ENCODE peak calls at places on chromosomes 3 and 15, in nine cellular contexts. M, U, V, P, K, G, E, Q and H are unnamed samples.
A peak's percentile ranks its signal among the peaks of the same experiment; 100 is the strongest.

GRCh38 chr15:32718082-32718821 is 448 bp downstream of the GREM1 start:
- DNase-seq in M (peak; percentile 25), U (no peak), V (peak; percentile 41), P (peak; percentile 60), K (no peak), G (peak; percentile 17), E (no peak), Q (no peak), H (no peak)

GRCh38 chr3:106514431-106514830 is 645.6 kb upstream of the CBLB start:
- DNase-seq in M (no peak), U (no peak), V (no peak), P (no peak), K (no peak), G (no peak), E (no peak), Q (no peak), H (no peak)

GRCh38 chr15:70051948-70052633 is 45.6 kb downstream of the TLE3 start:
- DNase-seq in M (no peak), U (no peak), V (no peak), P (no peak), K (no peak), G (no peak), E (no peak), Q (no peak), H (no peak)

GRCh38 chr3:134056464-134056891 is 26.8 kb upstream of the SLCO2A1 start:
- DNase-seq in M (no peak), U (no peak), V (no peak), P (peak; percentile 20), K (no peak), G (no peak), E (no peak), Q (no peak), H (no peak)

GRCh38 chr15:50265620-50266019 is at the start of gene HDC:
- DNase-seq in M (no peak), U (no peak), V (no peak), P (no peak), K (no peak), G (no peak), E (no peak), Q (no peak), H (no peak)

GRCh38 chr15:78550194-78550593 is 9.9 kb downstream of the PSMA4 start:
- DNase-seq in M (no peak), U (no peak), V (no peak), P (no peak), K (no peak), G (no peak), E (no peak), Q (no peak), H (no peak)

GRCh38 chr3:133038089-133038730 is at the start of gene TMEM108:
- DNase-seq in M (peak; percentile 62), U (peak; percentile 80), V (peak; percentile 28), P (peak; percentile 44), K (peak; percentile 31), G (peak; percentile 52), E (peak; percentile 6), Q (peak; percentile 78), H (peak; percentile 10)

GRCh38 chr15:69532856-69533255 is 80.2 kb downstream of the RPLP1 start:
- DNase-seq in M (no peak), U (no peak), V (no peak), P (no peak), K (no peak), G (no peak), E (no peak), Q (no peak), H (no peak)

GRCh38 chr3:10249833-10250232 is 1.6 kb downstream of the TATDN2 start:
- DNase-seq in M (no peak), U (no peak), V (peak; percentile 32), P (peak; percentile 80), K (peak; percentile 77), G (no peak), E (peak; percentile 20), Q (no peak), H (no peak)

GRCh38 chr15:52417501-52417900 is 111.2 kb downstream of the MYO5A start:
- DNase-seq in M (no peak), U (no peak), V (peak; percentile 96), P (peak; percentile 57), K (peak; percentile 38), G (no peak), E (peak; percentile 57), Q (no peak), H (no peak)

GRCh38 chr15:56608993-56609392 is 124.3 kb downstream of the ZNF280D start:
- DNase-seq in M (no peak), U (no peak), V (no peak), P (no peak), K (no peak), G (no peak), E (no peak), Q (no peak), H (no peak)

GRCh38 chr3:146637871-146638270 is 32.7 kb upstream of the PLSCR5 start:
- DNase-seq in M (no peak), U (no peak), V (no peak), P (peak; percentile 11), K (peak; percentile 5), G (no peak), E (no peak), Q (no peak), H (no peak)

GRCh38 chr3:169604118-169604517 is 59.4 kb downstream of the MECOM start:
- DNase-seq in M (no peak), U (no peak), V (no peak), P (no peak), K (no peak), G (no peak), E (peak; percentile 36), Q (no peak), H (no peak)
- H3K4me3 ChIP-seq in M (no peak overlapping the region), U (no peak overlapping the region), V (no peak overlapping the region), P (no peak overlapping the region), K (no peak overlapping the region), G (no peak overlapping the region), E (no peak overlapping the region), Q (no peak overlapping the region), H (no peak overlapping the region)

DNA sequence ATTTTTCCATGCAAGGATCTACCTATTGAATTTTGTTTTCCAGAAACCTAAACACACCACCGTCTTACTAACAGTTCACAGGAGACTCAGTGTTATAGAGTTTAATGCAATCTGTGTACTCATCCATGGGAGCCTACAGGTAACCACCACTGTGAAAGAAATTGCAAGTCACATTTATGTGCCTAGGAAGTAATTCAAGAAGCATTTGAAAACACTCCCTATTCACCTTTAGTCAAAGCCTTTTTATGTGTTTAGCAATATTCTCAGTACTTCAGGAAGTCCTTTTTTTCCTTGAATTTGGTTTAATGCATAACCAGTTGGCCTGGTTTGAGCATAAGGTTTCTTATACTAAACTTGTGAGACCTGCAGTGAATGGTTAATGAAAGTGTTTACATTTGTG is 346.1 kb downstream of the CHST2 start:
- DNase-seq in M (no peak), U (no peak), V (no peak), P (no peak), K (no peak), G (no peak), E (no peak), Q (no peak), H (no peak)
- H3K4me3 ChIP-seq in M (no peak overlapping the region), U (no peak overlapping the region), V (no peak overlapping the region), P (no peak overlapping the region), K (no peak overlapping the region), G (no peak overlapping the region), E (no peak overlapping the region), Q (no peak overlapping the region), H (no peak overlapping the region)

DNA sequence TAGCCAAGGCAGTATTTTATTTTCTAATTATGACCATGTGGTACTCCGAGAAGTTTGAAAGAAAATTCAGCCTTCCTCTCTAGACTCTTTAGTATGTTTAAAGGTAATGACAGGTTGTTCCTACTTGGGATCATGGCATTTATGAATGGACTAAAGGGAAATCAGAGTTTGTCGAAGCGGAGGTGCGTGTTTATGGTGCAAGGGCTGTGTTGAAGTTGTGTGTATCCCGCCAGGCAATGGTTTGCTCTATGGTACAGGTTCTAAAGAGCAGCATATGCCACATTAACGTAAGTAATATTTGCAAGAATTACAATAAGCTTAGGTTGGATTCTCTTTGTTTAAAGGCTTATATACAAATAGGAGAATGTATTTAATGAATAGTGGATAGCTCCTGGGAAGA is 733 bp downstream of the EPHA3 start:
- DNase-seq in M (no peak), U (no peak), V (no peak), P (no peak), K (no peak), G (no peak), E (no peak), Q (no peak), H (no peak)
- H3K4me3 ChIP-seq in M (peak overlapping the region; percentile 29), U (no peak overlapping the region), V (no peak overlapping the region), P (peak overlapping the region; percentile 82), K (peak overlapping the region; percentile 70), G (no peak overlapping the region), E (no peak overlapping the region), Q (peak overlapping the region; percentile 66), H (peak overlapping the region; percentile 76)

GRCh38 chr3:49172616-49173041 is 1.2 kb downstream of the KLHDC8B start:
- DNase-seq in M (no peak), U (peak; percentile 24), V (no peak), P (no peak), K (no peak), G (no peak), E (no peak), Q (no peak), H (no peak)

GRCh38 chr3:49173116-49173791 is 1.9 kb downstream of the KLHDC8B start:
- DNase-seq in M (no peak), U (peak; percentile 73), V (no peak), P (peak; percentile 28), K (no peak), G (peak; percentile 36), E (peak; percentile 28), Q (peak; percentile 73), H (no peak)

GRCh38 chr3:49174586-49174985 is 3.2 kb downstream of the KLHDC8B start:
- DNase-seq in M (no peak), U (no peak), V (no peak), P (no peak), K (no peak), G (no peak), E (no peak), Q (no peak), H (no peak)

GRCh38 chr3:49175530-49175929 is 4.1 kb downstream of the KLHDC8B start:
- DNase-seq in M (no peak), U (no peak), V (no peak), P (no peak), K (no peak), G (no peak), E (no peak), Q (no peak), H (no peak)

GRCh38 chr3:49173792-49174170 is 2.4 kb downstream of the KLHDC8B start:
- DNase-seq in M (no peak), U (peak; percentile 43), V (no peak), P (peak; percentile 38), K (peak; percentile 27), G (no peak), E (peak; percentile 30), Q (peak; percentile 45), H (no peak)
- H3K4me3 ChIP-seq in M (no peak overlapping the region), U (no peak overlapping the region), V (no peak overlapping the region), P (no peak overlapping the region), K (peak overlapping the region; percentile 5), G (no peak overlapping the region), E (peak overlapping the region; percentile 85), Q (peak overlapping the region; percentile 84), H (peak overlapping the region; percentile 30)

GRCh38 chr3:128872744-128873143 is 6.7 kb upstream of the ACAD9 start:
- DNase-seq in M (no peak), U (no peak), V (no peak), P (no peak), K (no peak), G (no peak), E (no peak), Q (no peak), H (no peak)
- H3K4me3 ChIP-seq in M (no peak overlapping the region), U (no peak overlapping the region), V (no peak overlapping the region), P (no peak overlapping the region), K (no peak overlapping the region), G (no peak overlapping the region), E (no peak overlapping the region), Q (no peak overlapping the region), H (no peak overlapping the region)